ENCODE peak calls at places on chromosome 12, in four cellular contexts. K is H9, E is SK-N-SH, R is K562. M is an unnamed sample.

GRCh38 chr12:93137656-93138612 is 208.8 kb upstream of the EEA1 start:
- DNase-seq in R (peak), E (no peak), K (no peak), M (no peak)

GRCh38 chr12:71947645-71948105 is 9.0 kb downstream of the TPH2 start:
- DNase-seq in K (peak), R (no peak), E (no peak), M (no peak)

GRCh38 chr12:79020106-79020505 is 155.5 kb downstream of the SYT1 start:
- DNase-seq in K (no peak), E (peak), R (no peak), M (no peak)

GRCh38 chr12:117119592-117120198 is 20.5 kb upstream of the TESC start:
- DNase-seq in E (peak), R (peak), K (peak), M (peak)

GRCh38 chr12:62834971-62835547 is 99.9 kb downstream of the PPM1H start:
- DNase-seq in R (no peak), E (no peak), K (no peak), M (no peak)

GRCh38 chr12:53174881-53175491 is 5.5 kb upstream of the ZNF740 start:
- DNase-seq in K (peak), E (no peak), R (no peak), M (peak)

GRCh38 chr12:3313655-3314305 is 177.2 kb upstream of the PRMT8 start:
- DNase-seq in R (peak), K (peak), E (peak), M (peak)

GRCh38 chr12:116565963-116566362 is 6.8 kb downstream of the MAP1LC3B2 start:
- DNase-seq in E (no peak), K (no peak), R (no peak), M (no peak)

GRCh38 chr12:48883305-48884171 is 17.9 kb upstream of the RND1 start:
- DNase-seq in K (peak), E (peak), R (no peak), M (no peak)

GRCh38 chr12:3745152-3745551 is 7.8 kb downstream of the CRACR2A start:
- DNase-seq in E (no peak), K (peak), R (no peak), M (no peak)

GRCh38 chr12:53115112-53115890 is 12.0 kb downstream of the SOAT2 start:
- DNase-seq in K (peak), R (peak), E (no peak), M (no peak)

GRCh38 chr12:105462841-105463240 is 132.3 kb downstream of the C12orf75 start:
- DNase-seq in R (no peak), K (no peak), E (no peak), M (no peak)

GRCh38 chr12:103801709-103802585 is 39.1 kb downstream of the NT5DC3 start:
- DNase-seq in R (no peak), K (no peak), E (no peak), M (no peak)

GRCh38 chr12:92378682-92379479 is 233.2 kb upstream of the BTG1 start:
- DNase-seq in E (no peak), K (no peak), R (peak), M (no peak)

GRCh38 chr12:52865090-52865944 is 16.5 kb upstream of the KRT78 start:
- DNase-seq in K (peak), R (peak), E (peak), M (peak)

GRCh38 chr12:61504396-61505115 is 755.6 kb upstream of the USP15 start:
- DNase-seq in E (no peak), K (peak), R (no peak), M (no peak)

GRCh38 chr12:123905319-123905925 is 67.2 kb downstream of the CCDC92 start:
- DNase-seq in K (peak), R (peak), E (peak), M (peak)

GRCh38 chr12:17928708-17929366 is 161.2 kb downstream of the RERGL start:
- DNase-seq in E (no peak), K (no peak), R (no peak), M (no peak)

GRCh38 chr12:57475271-57476161 is 4.2 kb downstream of the ARHGAP9 start:
- DNase-seq in R (no peak), K (peak), E (peak), M (no peak)

GRCh38 chr12:25756974-25757665 is 201.4 kb upstream of the RASSF8 start:
- DNase-seq in R (no peak), E (no peak), K (no peak), M (no peak)

GRCh38 chr12:14751987-14752386 is 51.3 kb downstream of the WBP11 start:
- DNase-seq in E (no peak), R (no peak), K (no peak), M (no peak)

GRCh38 chr12:29273178-29273843 is 107.7 kb downstream of the ERGIC2 start:
- DNase-seq in R (no peak), E (no peak), K (peak), M (no peak)

GRCh38 chr12:49487605-49488004 is 51.2 kb upstream of the KCNH3 start:
- DNase-seq in K (no peak), R (no peak), E (no peak), M (no peak)

GRCh38 chr12:47267571-47267970 is 187.8 kb upstream of the AMIGO2 start:
- DNase-seq in R (no peak), K (no peak), E (no peak), M (no peak)

GRCh38 chr12:72089678-72090077 is 151.0 kb downstream of the TPH2 start:
- DNase-seq in E (no peak), K (no peak), R (no peak), M (no peak)

GRCh38 chr12:81207173-81207572 is 129.3 kb downstream of the ACSS3 start:
- DNase-seq in R (no peak), E (no peak), K (no peak), M (no peak)

GRCh38 chr12:76025601-76026575 is 5.7 kb downstream of the PHLDA1 start:
- DNase-seq in K (no peak), E (no peak), R (no peak), M (no peak)

GRCh38 chr12:50661300-50662120 is 102.4 kb upstream of the ATF1 start:
- DNase-seq in K (no peak), R (no peak), E (no peak), M (no peak)

GRCh38 chr12:13718271-13718670 is 263.1 kb downstream of the GRIN2B start:
- DNase-seq in R (no peak), E (no peak), K (no peak), M (no peak)

GRCh38 chr12:26277511-26278246 is 82.3 kb downstream of the SSPN start:
- DNase-seq in K (no peak), R (no peak), E (no peak), M (no peak)

DNA sequence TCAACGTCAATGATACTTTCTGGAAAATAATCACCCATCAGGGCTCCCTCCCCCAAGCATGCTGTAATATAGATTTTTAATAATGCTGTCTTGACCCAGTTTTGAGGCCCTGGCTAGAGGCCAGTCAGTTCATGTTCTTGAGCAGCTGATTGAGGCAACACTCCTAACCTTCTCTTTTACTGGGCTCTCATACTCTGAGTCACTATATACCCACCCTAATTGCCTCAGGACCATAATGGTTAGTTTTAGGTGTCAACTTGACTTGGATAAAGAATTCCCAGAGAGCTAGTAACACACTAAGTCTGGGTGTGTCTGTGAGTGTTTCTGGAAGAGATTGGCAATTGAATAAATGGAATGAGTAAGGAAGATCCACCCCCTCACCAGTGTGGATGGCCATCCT is 527.0 kb upstream of the ATP2B1 start:
- DNase-seq in K (no peak), E (no peak), R (no peak), M (no peak)
- H3K4me2 ChIP-seq in K (no peak), E (no peak), R (no peak), M (no peak)

GRCh38 chr12:11832100-11832499 is 182.6 kb downstream of the ETV6 start:
- DNase-seq in K (no peak), R (no peak), E (no peak), M (no peak)
- H3K4me2 ChIP-seq in K (no peak), R (no peak), E (no peak), M (no peak)

GRCh38 chr12:10001141-10001778 is 2.3 kb upstream of the CLEC1B start:
- DNase-seq in E (no peak), R (no peak), K (no peak), M (no peak)
- H3K4me2 ChIP-seq in E (no peak), R (no peak), K (no peak), M (no peak)

DNA sequence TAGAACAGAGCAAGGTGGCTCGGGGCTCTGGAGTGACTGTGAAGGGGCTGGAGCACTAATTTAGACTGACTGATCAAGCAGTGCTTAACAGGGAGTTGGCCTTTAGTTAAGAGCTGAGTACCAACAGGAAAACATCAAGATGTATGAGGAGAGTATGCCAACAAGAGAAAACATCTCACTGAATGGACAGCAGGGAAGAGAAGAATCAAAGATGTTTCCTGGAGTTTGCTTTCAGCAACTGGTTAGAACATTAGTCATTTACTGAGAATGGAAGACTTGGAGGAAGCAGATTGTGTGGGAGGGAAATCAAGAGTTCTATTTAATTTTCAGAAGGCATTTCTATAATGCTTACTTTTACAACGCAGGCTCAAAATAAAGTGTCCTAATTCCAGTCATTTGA is 259.3 kb downstream of the ADAMTS20 start:
- DNase-seq in K (no peak), E (no peak), R (no peak), M (no peak)
- H3K4me2 ChIP-seq in K (no peak), E (no peak), R (no peak), M (no peak)

M was measured in OCI-LY7.